ENCODE peak calls at places on chromosomes 11 and 22, in four cellular contexts. Y is GM19239, Q is EH, X is amniotic stem cell. K is an unnamed sample.

GRCh38 chr11:132284611-132285010 is 914.2 kb downstream of the NTM start:
- DNase-seq in Y (no peak), Q (no peak), X (no peak), K (no peak)

GRCh38 chr11:8090756-8091155 is 9.7 kb downstream of the TUB start:
- DNase-seq in Y (no peak), Q (peak; percentile 42), X (no peak), K (peak; percentile 59)

GRCh38 chr22:46617250-46618103 is 2.7 kb upstream of the GRAMD4 start:
- DNase-seq in Y (no peak), Q (peak; percentile 30), X (no peak), K (peak; percentile 15)

GRCh38 chr11:20342347-20343279 is 20.9 kb upstream of the HTATIP2 start:
- DNase-seq in Y (no peak), Q (no peak), X (no peak), K (no peak)

GRCh38 chr11:121761171-121761570 is 308.4 kb upstream of the SORL1-AS1 start:
- DNase-seq in Y (no peak), Q (no peak), X (no peak), K (no peak)

GRCh38 chr11:73957654-73958361 is 7.0 kb downstream of the DNAJB13 start:
- DNase-seq in Y (no peak), Q (no peak), X (no peak), K (no peak)

GRCh38 chr22:17056058-17056457 is 28.7 kb upstream of the IL17RA start:
- DNase-seq in Y (no peak), Q (no peak), X (no peak), K (no peak)

GRCh38 chr11:103953797-103954495 is 82.5 kb upstream of the DDI1 start:
- DNase-seq in Y (no peak), Q (no peak), X (no peak), K (no peak)

GRCh38 chr11:115161876-115162275 is 342.3 kb downstream of the CADM1 start:
- DNase-seq in Y (no peak), Q (no peak), X (no peak), K (no peak)

GRCh38 chr11:13944016-13944415 is 18.5 kb upstream of the SPON1 start:
- DNase-seq in Y (no peak), Q (peak; percentile 53), X (no peak), K (no peak)

GRCh38 chr11:66883021-66883968 is 26.4 kb downstream of the LRFN4 start:
- DNase-seq in Y (peak; percentile 48), Q (peak; percentile 79), X (peak; percentile 30), K (peak; percentile 71)

GRCh38 chr11:9266926-9267325 is 1.8 kb upstream of the DENND5A start:
- DNase-seq in Y (no peak), Q (no peak), X (no peak), K (no peak)

GRCh38 chr11:64541131-64541530 is 49.9 kb upstream of the SLC22A12 start:
- DNase-seq in Y (no peak), Q (no peak), X (no peak), K (no peak)

GRCh38 chr11:106697058-106697457 is 321.2 kb downstream of the GUCY1A2 start:
- DNase-seq in Y (no peak), Q (peak; percentile 46), X (peak; percentile 8), K (peak; percentile 87)

GRCh38 chr11:72814831-72815618 is 814 bp downstream of the ATG16L2 start:
- DNase-seq in Y (no peak), Q (peak; percentile 69), X (no peak), K (peak; percentile 63)

GRCh38 chr11:44950036-44950624 is 553 bp downstream of the TP53I11 start:
- DNase-seq in Y (no peak), Q (peak; percentile 22), X (no peak), K (peak; percentile 21)

GRCh38 chr11:10407055-10407454 is 48.0 kb upstream of the AMPD3 start:
- DNase-seq in Y (no peak), Q (peak; percentile 91), X (no peak), K (no peak)

GRCh38 chr11:34616830-34617504 is 3.9 kb upstream of the EHF start:
- DNase-seq in Y (no peak), Q (no peak), X (no peak), K (no peak)

GRCh38 chr11:20937826-20938225 is 268.4 kb downstream of the NELL1 start:
- DNase-seq in Y (no peak), Q (no peak), X (no peak), K (no peak)

GRCh38 chr11:2789331-2789730 is 89.5 kb upstream of the KCNQ1OT1 start:
- DNase-seq in Y (no peak), Q (no peak), X (no peak), K (no peak)

GRCh38 chr11:81966340-81966739 is 767.3 kb downstream of the FAM181B start:
- DNase-seq in Y (no peak), Q (no peak), X (no peak), K (peak; percentile 18)

GRCh38 chr11:75716659-75717058 is 979 bp upstream of the MOGAT2 start:
- DNase-seq in Y (no peak), Q (no peak), X (no peak), K (no peak)

K was measured in choroid plexus epithelial cell.